ENCODE peak calls at places on chromosomes 6 and 20, in five cellular contexts. X is aorta; W is IMR-90; D is tibial artery; E is CD8-positive, alpha-beta T cell. F is an unnamed sample. For H3K27me3, the result is how much of the 10 kb centered on the place peaks cover.

GRCh38 chr6:31979238-31979898 is 2.5 kb upstream of the C4A start:
- DNase-seq in W (no peak), X (peak), D (no peak), E (no peak), F (no peak)

GRCh38 chr6:136887899-136888298 is 34.2 kb upstream of the SLC35D3 start:
- DNase-seq in E (no peak), W (no peak), X (no peak), D (no peak), F (no peak)

GRCh38 chr6:43744931-43745727 is 24.9 kb upstream of the VEGFA start:
- DNase-seq in X (peak), E (no peak), D (no peak), W (no peak), F (peak)

GRCh38 chr6:100617633-100618348 is 153.1 kb upstream of the SIM1 start:
- DNase-seq in W (peak), D (no peak), E (no peak), X (no peak), F (no peak)

GRCh38 chr6:160312900-160313299 is 35.3 kb upstream of the SLC22A3 start:
- DNase-seq in D (no peak), X (no peak), E (no peak), W (no peak), F (no peak)

GRCh38 chr6:26743157-26743821 is 83.7 kb upstream of the ZNF322 start:
- DNase-seq in W (peak), X (no peak), D (no peak), E (no peak), F (peak)

GRCh38 chr6:19551611-19552010 is 285.6 kb upstream of the ID4 start:
- DNase-seq in X (no peak), W (no peak), D (no peak), E (no peak), F (no peak)

GRCh38 chr6:142671791-142672190 is 273.2 kb downstream of the HIVEP2 start:
- DNase-seq in W (no peak), D (no peak), X (no peak), E (no peak), F (no peak)

GRCh38 chr6:116268589-116269293 is 11.0 kb downstream of the TSPYL1 start:
- DNase-seq in D (no peak), X (no peak), W (peak), E (no peak), F (no peak)

GRCh38 chr6:110398778-110399177 is 16.6 kb downstream of the DDO start:
- DNase-seq in E (no peak), X (no peak), W (peak), D (no peak), F (no peak)

GRCh38 chr6:121770943-121771342 is 335.5 kb downstream of the GJA1 start:
- DNase-seq in W (peak), E (no peak), X (no peak), D (no peak), F (no peak)

GRCh38 chr20:44021186-44021585 is 106.5 kb downstream of the TOX2 start:
- DNase-seq in W (no peak), E (no peak), X (no peak), D (no peak), F (no peak)
- H3K27me3 ChIP-seq in W (under half), E (under half), X (under half), D (under half), F (under half)

DNA sequence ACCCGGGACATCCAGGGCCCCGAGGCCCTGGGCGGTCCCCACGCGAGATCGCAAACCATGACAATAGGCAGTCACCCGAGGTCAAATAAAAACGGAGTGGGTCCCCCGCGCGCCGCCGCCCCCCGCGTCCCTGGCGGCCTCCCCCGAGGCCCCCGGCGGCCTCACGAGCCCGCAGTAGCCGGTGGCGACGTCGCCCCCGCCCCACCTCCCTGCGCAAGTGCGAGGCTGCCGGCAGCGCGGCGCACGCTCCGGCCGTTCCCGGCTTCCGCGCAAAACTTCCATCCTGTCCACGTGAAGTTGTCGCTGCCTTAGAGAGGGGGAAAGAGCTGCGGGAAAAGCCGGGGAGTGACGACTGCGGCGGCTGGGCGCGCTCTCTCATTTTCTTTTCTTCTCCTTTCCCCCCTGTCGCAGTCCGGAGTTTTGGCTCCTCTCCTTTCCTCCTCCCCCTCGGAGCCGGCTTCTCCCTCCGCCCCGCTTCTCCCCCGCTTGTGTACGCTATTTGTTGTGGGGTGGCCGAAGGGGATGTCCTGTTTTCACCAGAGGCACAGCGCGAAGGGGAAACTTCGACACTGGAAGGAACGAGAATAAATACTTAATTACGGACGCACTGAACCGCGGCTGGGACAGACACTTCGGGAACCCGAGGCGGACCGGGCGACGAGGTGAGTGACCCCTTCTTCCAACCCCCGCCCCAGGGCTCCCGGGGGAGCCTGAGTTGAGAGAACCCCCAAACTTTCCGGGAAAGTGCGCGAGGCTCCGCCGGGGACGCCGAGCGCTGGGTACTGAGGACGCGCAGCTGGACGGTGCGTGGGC is at the start of gene EYA4:
- DNase-seq in X (peak), E (no peak), D (no peak), W (peak), F (no peak)
- H3K27me3 ChIP-seq in X (under half), E (under half), D (under half), W (under half), F (under half)

DNA sequence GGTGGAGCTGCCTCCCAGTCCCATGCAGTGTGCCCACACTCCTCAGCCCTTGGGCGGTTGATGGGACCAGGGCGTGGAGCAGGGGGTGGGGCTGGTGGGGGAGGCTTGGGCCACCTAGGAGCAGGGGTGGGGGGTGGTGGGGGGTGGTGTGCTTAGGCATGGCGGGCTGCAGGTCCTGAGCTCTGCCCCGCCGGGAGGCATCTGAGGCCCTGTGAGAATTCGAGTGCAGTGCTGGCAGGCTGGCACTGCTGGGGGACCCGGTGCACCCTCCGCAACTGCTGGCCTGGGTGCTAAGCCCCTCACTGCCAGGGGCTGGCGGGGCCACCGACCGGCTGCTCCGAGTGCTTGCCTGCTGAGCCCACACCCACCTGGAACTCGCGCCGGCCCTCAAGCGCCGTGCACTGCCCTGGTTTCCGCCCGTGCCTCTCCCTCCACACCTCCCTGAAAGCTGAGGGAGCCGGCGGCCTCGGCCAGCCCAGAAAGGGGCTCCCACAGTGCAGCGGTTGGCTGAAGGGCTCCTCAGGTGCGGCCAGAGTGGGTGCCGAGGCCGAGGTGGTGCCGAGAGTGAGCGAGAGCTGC is 59.6 kb upstream of the PRL start:
- DNase-seq in E (no peak), X (no peak), D (no peak), W (no peak), F (no peak)
- H3K27me3 ChIP-seq in E (under half), X (under half), D (under half), W (under half), F (under half)

GRCh38 chr6:28208180-28208659 is 16.9 kb upstream of the ZSCAN9 start:
- DNase-seq in W (no peak), E (no peak), X (no peak), D (no peak), F (no peak)

GRCh38 chr6:28207244-28208179 is 17.6 kb upstream of the ZSCAN9 start:
- DNase-seq in W (peak), X (no peak), E (no peak), D (no peak), F (peak)

GRCh38 chr6:28205879-28206278 is 19.2 kb upstream of the ZSCAN9 start:
- DNase-seq in X (no peak), D (no peak), E (no peak), W (no peak), F (no peak)

GRCh38 chr6:28209753-28210535 is 15.1 kb upstream of the ZSCAN9 start:
- DNase-seq in W (no peak), E (no peak), X (no peak), D (no peak), F (no peak)

DNA sequence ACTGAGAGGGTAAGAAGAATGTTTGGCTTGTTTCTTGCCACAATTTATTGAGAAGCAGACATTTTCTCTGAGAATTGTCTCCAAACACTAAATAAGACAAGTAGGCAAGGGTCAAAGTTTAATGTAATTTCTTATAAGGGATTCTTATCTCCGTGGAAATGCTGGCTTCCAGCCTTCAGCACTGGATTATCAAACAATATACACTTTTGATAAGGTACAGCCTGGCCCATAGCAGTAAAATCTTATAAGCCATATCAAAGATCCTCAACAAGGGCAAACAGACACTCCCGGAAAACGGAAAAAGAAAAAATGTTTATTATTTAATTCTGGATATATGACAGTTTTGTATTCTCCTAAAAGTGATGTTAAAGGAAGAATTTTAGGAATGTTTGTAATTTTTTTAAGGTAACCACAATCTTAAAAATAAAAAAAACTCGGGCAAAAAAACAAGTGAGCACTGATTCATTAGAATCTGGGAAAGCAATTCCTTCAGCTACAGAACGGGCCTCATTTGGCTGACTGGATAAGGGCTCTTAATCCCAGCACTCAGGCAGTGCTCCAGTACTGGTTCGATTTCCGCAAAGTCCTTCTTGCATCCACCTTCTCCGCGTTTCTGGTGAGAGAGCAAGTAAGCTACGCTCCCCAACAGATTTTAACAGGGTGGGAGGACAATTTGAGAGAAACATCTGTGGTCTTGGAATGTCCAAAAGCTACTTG is 18.4 kb upstream of the ZSCAN9 start:
- DNase-seq in E (no peak), X (no peak), D (no peak), W (peak), F (no peak)
- H3K27me3 ChIP-seq in E (under half), X (under half), D (half or more), W (under half), F (under half)

DNA sequence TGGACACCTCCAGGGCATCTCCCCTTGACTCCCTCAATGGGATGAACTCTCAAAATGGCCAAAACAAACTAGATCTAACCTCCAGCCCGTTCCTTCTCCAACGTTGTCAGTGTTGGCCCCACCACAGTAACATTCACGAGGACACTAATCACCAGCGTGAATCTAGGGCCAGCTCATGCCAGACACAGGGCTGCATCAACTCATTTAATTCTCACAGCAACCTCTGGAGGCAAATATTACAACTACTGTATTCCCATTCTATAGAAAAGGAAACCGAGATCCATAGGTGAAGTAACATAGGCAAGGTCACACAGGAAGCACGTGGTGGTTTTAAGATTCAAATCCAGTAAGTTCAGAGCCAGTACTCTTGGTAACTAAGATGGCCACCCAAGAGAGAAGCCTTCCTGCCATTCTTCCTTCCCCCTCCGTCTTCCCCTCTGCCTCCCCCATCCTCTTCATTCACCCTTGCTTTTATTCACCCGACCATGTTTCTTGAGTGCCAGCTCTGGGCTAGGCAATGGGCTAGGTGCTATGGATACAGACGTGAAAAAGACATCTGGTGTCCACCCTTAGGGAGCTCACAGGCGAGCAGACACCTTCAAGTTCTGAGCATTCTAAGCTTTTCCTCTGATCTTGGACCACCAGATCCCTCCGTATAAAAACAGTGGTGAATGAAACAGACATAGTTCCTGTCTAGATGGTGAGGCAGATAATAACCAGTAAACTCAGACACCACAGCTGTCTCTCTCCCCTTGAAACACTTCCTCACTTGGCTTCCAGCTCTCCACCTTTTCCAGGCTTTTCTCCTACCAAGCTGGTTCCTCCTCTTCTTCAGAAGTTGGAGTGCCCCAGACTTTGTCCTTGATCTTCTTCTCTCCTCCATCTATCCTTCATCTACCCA is 9.6 kb downstream of the CCM2L start:
- DNase-seq in E (no peak), X (no peak), W (no peak), D (no peak), F (no peak)
- H3K27me3 ChIP-seq in E (under half), X (under half), W (half or more), D (half or more), F (under half)

GRCh38 chr20:44014807-44015732 is 100.4 kb downstream of the TOX2 start:
- DNase-seq in D (no peak), W (no peak), X (no peak), E (no peak), F (no peak)
- H3K27me3 ChIP-seq in D (under half), W (under half), X (under half), E (under half), F (under half)

GRCh38 chr20:22576733-22577514 is 7.4 kb downstream of the FOXA2 start:
- DNase-seq in X (no peak), W (no peak), D (no peak), E (no peak), F (no peak)

GRCh38 chr20:22576273-22576672 is 8.1 kb downstream of the FOXA2 start:
- DNase-seq in D (no peak), E (no peak), X (no peak), W (no peak), F (no peak)

GRCh38 chr20:22574545-22575086 is 9.8 kb downstream of the FOXA2 start:
- DNase-seq in W (no peak), D (no peak), X (no peak), E (no peak), F (no peak)

GRCh38 chr20:22575737-22576136 is 8.6 kb downstream of the FOXA2 start:
- DNase-seq in E (no peak), W (no peak), D (no peak), X (no peak), F (no peak)

DNA sequence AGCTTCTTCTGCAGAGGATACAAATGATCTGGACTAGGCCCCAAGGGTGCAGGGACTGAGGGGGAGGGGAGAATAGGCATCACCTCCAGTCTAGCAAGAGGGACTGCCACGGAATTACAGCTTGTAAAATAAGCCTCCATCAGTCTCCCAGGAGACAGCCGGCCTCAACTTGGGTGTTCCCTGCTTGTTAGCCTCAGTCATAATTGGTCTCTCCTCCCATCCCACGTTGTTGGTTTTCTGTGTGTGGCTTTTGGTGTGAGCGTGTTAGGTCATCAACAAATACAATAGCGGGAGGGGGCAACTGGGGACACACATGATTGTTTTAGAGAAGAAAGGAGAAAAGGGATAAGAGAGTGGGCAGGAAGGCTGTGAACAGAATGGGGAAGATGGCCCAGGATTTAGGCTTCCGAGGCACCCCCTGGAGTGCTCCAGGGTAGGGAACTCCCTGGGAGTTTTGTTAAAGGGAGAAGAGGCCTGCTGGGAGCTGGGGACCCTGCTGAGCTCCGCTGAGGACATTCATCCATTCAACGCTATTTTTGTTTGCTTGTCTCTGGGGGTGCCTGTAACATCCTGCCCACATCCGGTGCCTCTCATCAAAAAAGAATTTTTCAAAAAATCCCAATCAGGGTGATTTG is 9.2 kb downstream of the FOXA2 start:
- DNase-seq in D (no peak), X (no peak), E (no peak), W (no peak), F (no peak)
- H3K27me3 ChIP-seq in D (half or more), X (under half), E (under half), W (half or more), F (under half)

DNA sequence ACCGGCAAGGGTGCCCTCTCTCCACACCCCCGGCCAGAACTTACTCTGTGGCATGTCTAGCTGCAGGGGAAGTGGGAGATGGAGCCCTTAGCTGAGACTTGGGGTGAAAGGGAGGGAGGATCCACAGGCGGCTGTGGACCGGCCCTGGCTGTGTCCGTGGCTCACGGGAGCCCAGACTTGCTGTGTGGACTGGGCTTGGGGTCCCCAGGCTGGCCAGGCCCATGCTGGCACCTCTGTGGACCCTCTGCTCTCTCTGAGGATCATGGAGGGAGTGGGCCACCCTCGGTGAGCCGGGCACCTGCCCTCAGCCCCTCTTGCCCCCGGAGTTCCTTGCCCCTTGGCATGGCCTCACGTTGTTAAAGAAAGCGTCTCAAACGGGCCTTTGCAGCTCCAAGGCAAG is 8.9 kb upstream of the NTSR1 start:
- DNase-seq in D (no peak), E (no peak), X (no peak), W (no peak), F (no peak)
- H3K27me3 ChIP-seq in D (under half), E (under half), X (under half), W (under half), F (under half)

F was measured in upper lobe of left lung.